ENCODE peak calls at places on chromosomes 3 and 15, in five cellular contexts. E is HepG2, S is K562, W is transverse colon, M is stomach. X is an unnamed sample.

GRCh38 chr3:98645039-98645438 is 51.6 kb upstream of the CPOX start:
- DNase-seq in E (no peak), W (no peak), M (no peak), S (no peak), X (no peak)

GRCh38 chr3:52524752-52525661 is 8.7 kb downstream of the NT5DC2 start:
- DNase-seq in M (no peak), S (no peak), W (no peak), E (no peak), X (no peak)

GRCh38 chr3:64152100-64152499 is 73.2 kb downstream of the PRICKLE2 start:
- DNase-seq in W (peak), S (no peak), E (no peak), M (no peak), X (no peak)

GRCh38 chr3:171461087-171461917 is 1.1 kb upstream of the TNIK start:
- DNase-seq in M (no peak), W (peak), E (no peak), S (no peak), X (no peak)

GRCh38 chr15:39025331-39025730 is 460.7 kb upstream of the RASGRP1 start:
- DNase-seq in M (no peak), W (no peak), S (no peak), E (no peak), X (no peak)

GRCh38 chr3:14483286-14483685 is 56.9 kb downstream of the GRIP2 start:
- DNase-seq in S (no peak), E (no peak), M (no peak), W (no peak), X (no peak)

GRCh38 chr3:119295816-119296484 is 1.8 kb downstream of the ARHGAP31 start:
- DNase-seq in E (no peak), S (no peak), M (no peak), W (no peak), X (no peak)

GRCh38 chr3:45640091-45640507 is 45.5 kb downstream of the LIMD1 start:
- DNase-seq in S (peak), W (no peak), E (no peak), M (no peak), X (no peak)

GRCh38 chr3:53221827-53222182 is 34.0 kb downstream of the TKT start:
- DNase-seq in S (no peak), M (no peak), E (no peak), W (no peak), X (no peak)

GRCh38 chr3:171358171-171358890 is 101.9 kb downstream of the TNIK start:
- DNase-seq in W (peak), S (no peak), M (no peak), E (no peak), X (no peak)

GRCh38 chr3:31906182-31906581 is 74.9 kb downstream of the OSBPL10 start:
- DNase-seq in S (no peak), E (no peak), W (no peak), M (no peak), X (no peak)

GRCh38 chr3:131535131-131535530 is 32.4 kb upstream of the MRPL3 start:
- DNase-seq in W (no peak), S (no peak), M (no peak), E (no peak), X (no peak)

GRCh38 chr3:186352369-186352768 is 9.7 kb downstream of the DGKG start:
- DNase-seq in S (no peak), M (no peak), W (no peak), E (no peak), X (peak)

GRCh38 chr3:194095464-194095863 is 40.5 kb upstream of the HES1 start:
- DNase-seq in M (peak), S (no peak), E (peak), W (peak), X (no peak)
- TF ChIP-seq POLR2AphosphoS5 in M (no peak), S (no peak), E (no peak), W (no peak), X (no peak)

DNA sequence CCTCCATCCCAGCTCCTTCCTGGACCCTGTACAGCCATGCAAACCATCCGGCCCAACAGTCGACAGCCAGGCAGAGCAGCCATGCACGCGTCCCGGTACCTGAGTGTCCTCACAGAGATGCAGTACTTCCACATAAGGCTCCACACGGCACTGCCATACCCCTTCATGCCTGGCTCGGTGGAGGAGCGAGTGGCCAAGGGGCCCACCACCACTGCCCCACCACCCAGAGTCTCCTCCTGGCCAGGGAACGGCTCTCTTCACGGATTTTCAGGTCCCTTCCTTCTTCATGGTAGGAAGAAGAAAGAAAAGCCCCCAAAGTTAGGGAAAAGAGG is 51.3 kb downstream of the IQSEC1 start:
- DNase-seq in E (no peak), W (no peak), S (no peak), M (no peak), X (no peak)
- TF ChIP-seq POLR2A in E (no peak), W (no peak), S (no peak), M (no peak), X (no peak)

DNA sequence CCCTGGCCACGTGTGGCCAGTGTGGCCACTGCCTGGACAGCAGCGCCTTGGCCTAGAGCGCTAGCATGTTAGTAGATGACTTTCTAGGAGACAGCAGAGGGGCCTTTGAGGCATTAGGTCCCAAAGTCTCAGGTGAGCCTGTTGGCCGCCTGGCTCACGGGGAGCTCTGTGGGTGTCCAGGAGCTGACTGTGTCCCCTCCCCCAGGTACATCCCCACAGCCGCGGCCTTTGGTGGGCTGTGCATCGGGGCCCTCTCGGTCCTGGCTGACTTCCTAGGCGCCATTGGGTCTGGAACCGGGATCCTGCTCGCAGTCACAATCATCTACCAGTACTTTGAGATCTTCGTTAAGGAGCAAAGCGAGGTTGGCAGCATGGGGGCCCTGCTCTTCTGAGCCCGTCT is 17.0 kb downstream of the SEC61A1 start:
- DNase-seq in E (no peak), S (no peak), W (no peak), M (no peak), X (peak)
- TF ChIP-seq POLR2AphosphoS5 in E (no peak), S (no peak), W (no peak), M (no peak), X (no peak)

GRCh38 chr3:122797291-122797690 is 2.4 kb downstream of the SLC49A4 start:
- DNase-seq in S (no peak), M (no peak), E (no peak), W (no peak), X (no peak)
- TF ChIP-seq POLR2A in S (no peak), M (no peak), E (no peak), W (no peak), X (no peak)

GRCh38 chr3:50321844-50322385 is 630 bp downstream of the HYAL2 start:
- DNase-seq in W (no peak), E (peak), S (no peak), M (no peak), X (no peak)
- TF ChIP-seq POLR2AphosphoS5 in W (no peak), E (peak), S (no peak), M (no peak), X (no peak)

GRCh38 chr3:192918275-192918588 is 576 bp upstream of the MB21D2 start:
- DNase-seq in M (no peak), W (no peak), E (no peak), S (no peak), X (no peak)

GRCh38 chr3:192917258-192917507 is 473 bp downstream of the MB21D2 start:
- DNase-seq in W (no peak), S (no peak), E (no peak), M (no peak), X (no peak)

GRCh38 chr3:192915724-192916123 is 1.9 kb downstream of the MB21D2 start:
- DNase-seq in E (no peak), S (no peak), M (no peak), W (no peak), X (no peak)

GRCh38 chr3:192916455-192917257 is 1.0 kb downstream of the MB21D2 start:
- DNase-seq in E (peak), S (no peak), M (peak), W (peak), X (peak)

GRCh38 chr3:192917508-192918274 is at the start of gene MB21D2:
- DNase-seq in S (peak), W (peak), E (peak), M (peak), X (peak)
- TF ChIP-seq POLR2A in S (no peak), W (no peak), E (peak), M (no peak), X (no peak)

DNA sequence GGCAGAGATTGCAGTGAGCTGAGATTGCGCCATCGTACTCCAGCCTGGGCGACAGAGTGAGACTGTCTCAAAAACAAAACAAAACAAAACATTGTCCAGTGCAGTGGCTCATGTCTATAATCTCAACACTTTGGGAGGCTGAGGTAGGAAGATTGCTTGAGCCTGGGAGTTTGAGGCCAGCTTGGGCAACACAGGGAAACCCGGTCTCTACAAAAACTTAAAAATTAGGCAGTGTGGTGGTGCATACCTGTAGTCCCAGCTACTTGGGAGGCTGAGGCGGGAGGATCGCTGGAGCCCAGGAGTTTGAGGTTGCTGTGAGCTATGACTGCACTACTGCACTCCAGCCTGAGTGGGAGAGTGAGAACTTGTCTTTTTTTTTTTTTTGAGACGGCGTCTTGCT is 27.2 kb upstream of the MOBP start:
- DNase-seq in M (no peak), S (no peak), E (no peak), W (no peak), X (no peak)
- TF ChIP-seq POLR2AphosphoS5 in M (no peak), S (no peak), E (no peak), W (no peak), X (no peak)

X was measured in esophagus muscularis mucosa.